ENCODE peak calls at places on chromosome 14, in seven cellular contexts. F is mammary epithelial cell; P is PC-9; U is PC-3; X is H9; H is CD8-positive, alpha-beta memory T cell; T is A549. V is an unnamed sample.

GRCh38 chr14:98868846-98869245 is 403.2 kb downstream of the BCL11B start:
- DNase-seq in U (no peak), F (no peak), T (no peak), P (no peak), X (no peak), H (no peak), V (no peak)

GRCh38 chr14:102530828-102531478 is 21.4 kb upstream of the ANKRD9 start:
- DNase-seq in T (no peak), U (peak; percentile 41), F (no peak), X (no peak), P (peak; percentile 28), H (no peak), V (no peak)

GRCh38 chr14:60183138-60183537 is 17.9 kb upstream of the DHRS7 start:
- DNase-seq in H (no peak), U (no peak), X (no peak), F (no peak), P (no peak), T (no peak), V (no peak)

GRCh38 chr14:92511472-92512247 is 1.9 kb upstream of the RIN3 start:
- DNase-seq in T (peak; percentile 97), P (peak; percentile 50), H (no peak), U (peak; percentile 87), X (no peak), F (peak; percentile 82), V (no peak)

GRCh38 chr14:44914849-44915248 is 46.9 kb downstream of the KLHL28 start:
- DNase-seq in X (peak; percentile 42), P (no peak), T (no peak), U (peak; percentile 12), H (no peak), F (no peak), V (no peak)

GRCh38 chr14:26596722-26597030 is 1.2 kb downstream of the NOVA1 start:
- DNase-seq in P (no peak), F (no peak), U (no peak), T (no peak), X (peak; percentile 25), H (no peak), V (no peak)

GRCh38 chr14:63974176-63974575 is 121.4 kb downstream of the SYNE2 start:
- DNase-seq in H (no peak), T (no peak), U (no peak), P (no peak), F (no peak), X (no peak), V (no peak)

GRCh38 chr14:35430459-35431199 is 26.1 kb upstream of the NFKBIA start:
- DNase-seq in X (no peak), H (no peak), P (no peak), F (no peak), T (no peak), U (no peak), V (no peak)

GRCh38 chr14:68941820-68942219 is 37.3 kb downstream of the ACTN1 start:
- DNase-seq in U (peak; percentile 27), F (peak; percentile 96), X (peak; percentile 89), H (no peak), T (peak; percentile 82), P (peak; percentile 96), V (peak; percentile 76)

GRCh38 chr14:64879635-64880381 is at the start of gene SPTB:
- DNase-seq in P (peak; percentile 43), H (peak; percentile 70), F (no peak), X (peak; percentile 79), U (peak; percentile 44), T (peak; percentile 30), V (no peak)

GRCh38 chr14:77554816-77555599 is 56.4 kb upstream of the ISM2 start:
- DNase-seq in H (no peak), F (no peak), T (no peak), X (no peak), P (no peak), U (no peak), V (no peak)

GRCh38 chr14:36504805-36505192 is 15.2 kb downstream of the NKX2-1 start:
- DNase-seq in X (peak; percentile 54), T (no peak), H (no peak), U (no peak), F (no peak), P (no peak), V (no peak)

GRCh38 chr14:71651228-71651627 is 281.0 kb upstream of the RGS6 start:
- DNase-seq in F (peak; percentile 72), H (no peak), T (no peak), U (peak; percentile 73), X (no peak), P (no peak), V (no peak)

GRCh38 chr14:92513204-92513965 is at the start of gene RIN3:
- DNase-seq in P (peak; percentile 43), U (peak; percentile 16), H (peak; percentile 72), F (peak; percentile 46), T (peak; percentile 46), X (peak; percentile 72), V (no peak)

GRCh38 chr14:61376314-61376713 is 54.9 kb downstream of the PRKCH start:
- DNase-seq in F (no peak), U (no peak), T (no peak), X (no peak), H (no peak), P (no peak), V (no peak)

GRCh38 chr14:61372379-61372778 is 51.0 kb downstream of the PRKCH start:
- DNase-seq in F (no peak), H (no peak), P (no peak), T (no peak), U (no peak), X (no peak), V (no peak)

GRCh38 chr14:61375218-61375617 is 53.8 kb downstream of the PRKCH start:
- DNase-seq in F (no peak), H (no peak), P (no peak), U (no peak), X (no peak), T (no peak), V (no peak)

GRCh38 chr14:61374284-61374683 is 52.9 kb downstream of the PRKCH start:
- DNase-seq in U (no peak), F (no peak), X (no peak), T (no peak), P (no peak), H (no peak), V (no peak)

DNA sequence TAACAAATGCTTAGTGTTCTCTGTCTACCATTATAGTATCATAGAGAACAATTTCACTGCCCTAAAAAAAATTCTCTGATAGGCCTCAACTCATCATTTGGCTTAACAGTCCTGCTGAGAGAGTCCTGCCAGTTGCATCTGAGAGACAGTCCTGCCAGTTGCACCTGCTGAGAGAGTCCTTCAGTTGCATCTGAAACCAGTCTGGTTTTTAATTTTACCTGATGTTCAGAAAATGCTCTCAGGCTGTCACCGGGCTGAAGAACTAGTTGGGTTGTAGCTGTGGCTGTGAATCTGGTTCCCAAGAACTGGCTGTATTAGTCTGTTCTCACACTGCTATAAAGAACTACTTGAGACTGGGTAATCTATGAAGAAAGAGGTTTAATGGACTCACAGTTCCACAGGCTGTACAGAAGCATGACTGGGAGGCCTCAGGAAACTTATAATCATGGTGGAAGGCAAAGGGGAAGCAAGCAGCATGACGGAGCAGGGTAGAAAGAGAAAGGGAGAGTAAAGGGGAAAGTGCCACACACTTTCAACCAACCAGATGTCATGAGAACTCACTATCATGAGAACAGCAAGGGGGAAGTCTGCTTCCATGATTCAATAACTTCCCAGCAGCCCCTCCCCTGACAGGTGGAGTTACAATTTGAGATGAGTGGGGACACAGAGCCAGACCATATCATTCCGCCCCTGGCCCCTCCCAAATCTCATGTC is 51.6 kb downstream of the PRKCH start:
- DNase-seq in F (no peak), X (no peak), P (no peak), H (no peak), T (no peak), U (no peak), V (no peak)
- H3K4me1 ChIP-seq in F (no peaks in the 10 kb centered on the region), X (peaks cover 3% of the 10 kb centered on the region), P (peaks cover 29% of the 10 kb centered on the region), H (peaks cover 85% of the 10 kb centered on the region), T (no peaks in the 10 kb centered on the region), U (peaks cover 16% of the 10 kb centered on the region), V (no peaks in the 10 kb centered on the region)

GRCh38 chr14:105383083-105383730 is 15.1 kb upstream of the TEX22 start:
- DNase-seq in X (no peak), F (no peak), T (no peak), H (peak; percentile 24), U (no peak), P (no peak), V (no peak)
- H3K4me1 ChIP-seq in X (no peaks in the 10 kb centered on the region), F (no peaks in the 10 kb centered on the region), T (no peaks in the 10 kb centered on the region), H (no peaks in the 10 kb centered on the region), U (no peaks in the 10 kb centered on the region), P (no peaks in the 10 kb centered on the region), V (no peaks in the 10 kb centered on the region)

DNA sequence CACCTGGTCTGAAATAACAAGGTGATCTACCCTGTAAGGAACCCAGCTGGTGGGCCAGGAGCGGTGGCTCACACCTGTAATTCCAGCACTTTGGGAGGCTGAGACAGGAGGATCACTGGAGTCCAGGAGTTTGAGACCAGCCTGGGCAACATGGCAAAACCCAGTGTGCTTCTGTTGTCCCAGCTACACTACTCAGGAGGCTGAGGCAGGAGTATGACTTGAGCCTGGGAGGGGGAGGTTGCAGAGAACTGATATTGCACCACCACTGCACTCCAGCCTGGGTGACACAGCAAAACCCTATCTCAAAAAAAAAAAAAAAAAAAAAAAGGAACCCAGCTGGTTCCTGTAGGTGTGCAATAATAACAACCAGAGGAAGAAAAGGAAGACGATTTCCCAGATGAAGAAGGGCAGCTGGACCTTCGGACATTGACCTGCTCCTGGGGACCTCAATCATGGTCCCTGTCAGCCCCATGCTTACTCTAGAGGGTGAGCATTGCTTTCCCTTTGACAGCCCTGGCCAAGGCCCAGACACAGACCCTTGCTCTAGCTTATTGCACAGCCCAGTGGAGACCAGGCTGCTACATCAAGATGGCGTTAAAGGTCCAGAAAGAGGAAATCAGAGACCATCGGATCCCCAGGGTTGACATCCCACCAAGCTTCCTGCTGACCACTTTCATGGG is 5.4 kb downstream of the FOS start:
- DNase-seq in P (peak; percentile 49), U (no peak), T (no peak), H (peak; percentile 59), F (peak; percentile 32), X (no peak), V (no peak)
- H3K4me1 ChIP-seq in P (peaks cover 47% of the 10 kb centered on the region), U (peaks cover 6% of the 10 kb centered on the region), T (peaks cover 35% of the 10 kb centered on the region), H (peaks cover 16% of the 10 kb centered on the region), F (peaks cover 15% of the 10 kb centered on the region), X (peaks cover 3% of the 10 kb centered on the region), V (no peaks in the 10 kb centered on the region)

DNA sequence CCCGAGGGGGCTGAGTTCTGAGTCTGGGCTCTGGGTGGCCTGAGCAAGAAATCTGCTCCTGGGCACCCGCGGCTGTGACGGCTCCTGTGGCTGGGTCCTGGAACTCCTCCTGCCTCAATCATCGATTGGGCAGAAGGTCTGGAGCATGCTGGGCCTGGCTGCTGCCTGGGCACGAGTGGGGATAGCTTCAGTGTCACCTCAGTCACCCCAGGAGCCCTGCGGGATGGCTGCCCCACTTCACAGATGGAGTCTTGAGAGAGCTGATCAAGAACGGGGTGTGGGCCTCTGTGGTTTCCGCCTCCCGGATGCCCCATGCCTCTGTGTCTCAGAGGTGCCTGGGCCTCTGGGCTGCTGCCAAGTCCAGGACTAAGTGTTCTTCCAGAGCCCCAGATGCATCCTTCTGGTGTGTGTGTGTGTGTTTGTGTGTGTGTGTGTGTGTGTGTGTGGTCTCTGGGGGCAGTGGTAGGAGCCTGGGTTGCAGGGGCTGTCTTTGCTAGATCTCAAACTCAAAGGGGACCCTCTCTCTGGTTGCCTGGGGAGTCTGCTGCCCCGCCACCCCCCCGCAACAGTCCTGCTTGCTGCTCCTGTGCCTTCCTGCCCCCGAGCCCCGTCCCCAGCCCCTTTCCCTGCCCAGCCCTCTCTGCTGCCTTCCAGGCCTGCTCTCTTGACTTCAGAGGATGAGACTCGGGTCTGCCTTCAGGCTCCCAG is 185.5 kb upstream of the C14orf180 start:
- DNase-seq in T (no peak), X (peak; percentile 24), P (no peak), F (no peak), H (peak; percentile 79), U (no peak), V (no peak)
- H3K4me1 ChIP-seq in T (no peaks in the 10 kb centered on the region), X (no peaks in the 10 kb centered on the region), P (no peaks in the 10 kb centered on the region), F (no peaks in the 10 kb centered on the region), H (peaks cover 74% of the 10 kb centered on the region), U (no peaks in the 10 kb centered on the region), V (no peaks in the 10 kb centered on the region)

V was measured in breast epithelium.